ENCODE peak calls at places on chromosomes 11 and 22, in seven cellular contexts. R, I, T, K, P, J and V are unnamed samples.

GRCh38 chr11:21814169-21814568 is 378.7 kb upstream of the ANO5 start:
- DNase-seq in P (no peak), R (no peak), K (no peak), I (no peak), J (peak), T (peak), V (no peak)

GRCh38 chr11:15665368-15665871 is 550.7 kb downstream of the INSC start:
- DNase-seq in J (no peak), I (no peak), K (no peak), P (no peak), R (no peak), T (no peak), V (no peak)

GRCh38 chr11:58024601-58025091 is 965 bp downstream of the OR9Q1 start:
- DNase-seq in K (no peak), T (no peak), P (no peak), J (peak), I (peak), R (no peak), V (no peak)

GRCh38 chr11:121630041-121630440 is 177.3 kb upstream of the SORL1-AS1 start:
- DNase-seq in R (no peak), P (no peak), T (no peak), I (no peak), K (no peak), J (peak), V (peak)

GRCh38 chr11:95577716-95578460 is 211.7 kb downstream of the FAM76B start:
- DNase-seq in I (no peak), K (no peak), T (peak), J (peak), P (no peak), R (no peak), V (no peak)

GRCh38 chr11:64742940-64743590 is 877 bp downstream of the RASGRP2 start:
- DNase-seq in K (peak), J (no peak), R (peak), I (peak), P (peak), T (no peak), V (no peak)

GRCh38 chr11:3109921-3110706 is 52.9 kb upstream of the CARS1 start:
- DNase-seq in J (no peak), I (no peak), P (peak), K (peak), R (peak), T (no peak), V (no peak)

GRCh38 chr11:40129276-40129675 is 1330.2 kb downstream of the LRRC4C start:
- DNase-seq in P (no peak), K (peak), R (no peak), I (no peak), T (no peak), J (peak), V (no peak)

GRCh38 chr11:115920841-115921480 is 416.7 kb upstream of the CADM1 start:
- DNase-seq in P (no peak), T (no peak), K (no peak), R (no peak), J (no peak), I (no peak), V (no peak)

GRCh38 chr11:7589861-7590260 is 76.1 kb downstream of the PPFIBP2 start:
- DNase-seq in P (no peak), J (no peak), I (no peak), R (no peak), T (peak), K (no peak), V (no peak)

GRCh38 chr11:77148963-77149715 is 21.1 kb downstream of the MYO7A start:
- DNase-seq in P (no peak), K (no peak), I (no peak), J (no peak), R (no peak), T (no peak), V (no peak)

GRCh38 chr11:79525257-79525656 is 84.4 kb upstream of the TENM4 start:
- DNase-seq in P (no peak), R (no peak), T (no peak), K (no peak), J (no peak), I (no peak), V (no peak)

GRCh38 chr11:70210051-70210501 is 7.0 kb downstream of the FADD start:
- DNase-seq in R (no peak), T (no peak), P (no peak), I (no peak), J (peak), K (no peak), V (no peak)

GRCh38 chr22:22710719-22711531 is 66.5 kb downstream of the GGTLC2 start:
- DNase-seq in R (peak), J (no peak), I (peak), T (no peak), K (peak), P (peak), V (no peak)

GRCh38 chr11:506238-506949 is 648 bp downstream of the RNH1 start:
- DNase-seq in K (peak), P (peak), J (peak), T (peak), R (peak), I (peak), V (peak)

DNA sequence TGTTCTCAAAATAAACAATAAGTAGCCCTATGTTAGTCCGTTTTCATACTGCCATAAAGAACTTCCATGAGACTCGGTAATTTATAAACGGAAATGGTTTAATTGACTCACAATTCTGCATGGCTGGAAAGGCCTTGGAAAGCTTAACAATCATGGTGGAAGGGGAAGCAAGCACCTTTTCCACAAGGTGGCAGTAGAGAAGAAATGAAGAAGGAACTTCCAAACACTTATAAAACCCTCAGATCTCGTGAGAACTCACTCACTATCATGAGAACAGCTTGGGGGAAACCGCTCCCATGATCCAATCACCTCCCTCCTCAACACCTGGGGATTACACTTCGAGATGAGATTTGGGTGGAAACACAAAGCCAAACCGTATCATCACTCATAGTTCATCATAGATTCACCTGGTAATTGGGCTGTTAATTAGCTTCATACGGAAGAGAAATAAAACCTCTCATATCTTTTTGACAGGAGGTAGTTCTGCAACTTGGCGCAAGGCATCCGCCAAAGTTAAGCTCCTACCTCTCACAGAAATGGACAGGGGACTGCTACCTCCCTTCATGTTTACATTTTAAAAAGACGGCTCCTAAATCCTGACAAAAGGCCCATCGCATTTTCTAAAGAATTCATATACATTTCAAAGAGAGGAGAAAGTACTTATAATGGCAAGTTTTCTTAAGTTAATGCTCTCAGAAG is 49.0 kb downstream of the MUC15 start:
- DNase-seq in T (peak), P (no peak), J (peak), R (no peak), K (no peak), I (no peak), V (no peak)
- TF ChIP-seq CTCF in T (peak), P (peak), J (peak), R (no peak), K (peak), I (no peak), V (peak)

DNA sequence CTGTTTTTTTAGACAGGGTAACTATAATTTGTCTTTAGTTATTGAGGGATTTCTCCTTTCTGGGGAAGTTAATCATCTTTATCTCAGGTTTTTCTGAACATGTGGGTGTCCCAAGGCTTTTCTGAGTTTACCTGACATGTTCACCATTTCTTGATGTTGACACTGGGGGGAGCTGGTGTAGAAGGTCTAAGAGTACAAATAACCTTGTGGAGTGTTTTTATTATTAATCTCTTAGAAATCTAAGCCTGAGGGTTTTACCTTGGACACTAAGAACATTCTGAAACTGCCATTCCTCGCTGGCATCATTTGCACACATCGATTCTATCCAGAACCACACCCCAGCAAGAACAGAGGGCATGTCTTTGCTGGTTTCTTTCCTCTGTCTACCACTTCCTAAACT is 15.6 kb upstream of the C11orf91 start:
- DNase-seq in K (no peak), I (no peak), J (peak), P (no peak), R (no peak), T (no peak), V (no peak)
- TF ChIP-seq CTCF in K (peak), I (peak), J (peak), P (peak), R (no peak), T (peak), V (peak)

GRCh38 chr11:75655619-75656018 is 13.2 kb downstream of the MAP6 start:
- DNase-seq in J (peak), R (no peak), I (no peak), P (no peak), K (no peak), T (peak), V (no peak)
- TF ChIP-seq CTCF in J (no peak), R (no peak), I (no peak), P (no peak), K (no peak), T (no peak), V (no peak)

DNA sequence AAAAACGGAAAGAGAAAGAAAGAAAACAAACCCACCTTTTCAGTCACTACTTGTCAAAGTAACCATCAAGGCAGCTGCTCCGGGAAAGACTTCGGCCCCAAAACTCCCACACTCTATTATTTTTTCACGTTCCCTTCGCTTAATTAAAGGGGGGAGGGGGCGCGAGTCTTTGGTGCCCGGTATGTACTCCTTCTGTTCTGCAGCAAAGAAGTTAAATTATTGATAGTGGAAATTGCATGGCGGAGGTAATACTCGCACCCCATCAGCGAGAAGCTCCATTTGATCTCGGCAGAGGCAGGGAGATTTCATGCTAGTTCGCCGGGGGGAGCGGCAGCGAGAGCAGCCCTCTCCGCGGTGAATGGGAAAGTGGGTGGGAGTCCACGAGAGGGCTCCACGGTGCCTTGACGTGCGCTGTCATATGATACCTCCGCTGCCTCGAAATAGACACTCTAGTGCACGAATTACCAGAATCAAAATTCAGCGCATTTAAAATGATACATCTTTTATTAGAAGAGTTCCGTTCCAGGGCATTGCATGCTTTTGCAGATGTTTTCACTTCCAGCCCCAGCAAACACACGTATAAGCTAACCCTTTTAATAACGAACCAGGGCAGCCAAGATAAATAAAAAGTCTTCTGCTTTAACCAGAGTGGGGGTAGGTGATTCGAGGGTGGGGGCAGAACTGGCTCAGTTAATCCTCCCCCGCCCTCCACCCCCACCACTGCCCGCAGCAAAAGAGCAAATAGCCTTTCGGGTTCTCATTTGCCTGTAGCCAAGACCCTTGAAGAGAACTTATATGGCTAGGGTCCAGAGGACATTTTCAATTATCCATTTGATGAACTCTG is 1.2 kb upstream of the BDNF start:
- DNase-seq in P (peak), R (no peak), T (no peak), K (no peak), I (peak), J (peak), V (no peak)
- TF ChIP-seq CTCF in P (no peak), R (no peak), T (peak), K (peak), I (peak), J (peak), V (peak)

DNA sequence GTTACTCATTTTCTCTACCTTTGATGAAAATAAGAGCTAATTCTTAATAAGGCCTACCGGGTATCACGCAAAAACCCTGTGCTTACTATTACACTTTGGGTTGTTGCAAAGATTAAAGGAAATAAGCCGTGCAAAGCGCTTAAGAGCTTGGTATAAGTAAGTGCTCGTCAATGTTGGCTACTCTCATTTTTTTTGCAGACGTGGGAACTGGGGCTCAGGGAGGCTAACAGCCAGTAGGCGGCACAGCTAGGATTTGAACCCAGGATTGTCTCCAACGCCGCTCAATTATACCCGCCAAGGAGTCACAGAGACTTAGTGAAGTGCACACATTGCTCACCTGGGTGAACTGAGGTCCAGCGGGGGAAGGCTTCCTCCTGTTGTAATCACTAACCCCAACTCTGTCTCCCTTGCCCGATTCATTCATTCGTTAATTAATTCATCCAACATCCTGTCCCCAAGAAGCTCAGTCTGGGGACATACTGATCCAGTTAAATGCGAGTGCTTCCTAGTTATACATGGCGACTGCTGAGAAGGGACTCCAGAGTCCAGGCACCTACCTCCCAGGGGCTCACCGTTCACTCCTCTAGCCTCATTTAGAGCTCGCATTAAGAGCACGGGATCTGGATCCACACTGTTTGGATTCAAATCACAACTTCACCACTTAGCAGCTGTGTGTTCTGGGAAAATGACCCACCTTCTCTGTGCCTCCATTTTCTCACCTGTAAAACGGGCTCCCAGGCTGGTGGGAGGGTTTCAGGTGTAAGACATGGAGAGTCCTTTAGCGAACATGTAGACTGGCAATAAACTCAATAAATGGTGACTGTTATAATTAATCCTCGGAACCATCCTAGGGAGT is 869 bp upstream of the MTFP1 start:
- DNase-seq in J (no peak), P (no peak), R (no peak), I (no peak), K (no peak), T (no peak), V (no peak)
- TF ChIP-seq CTCF in J (no peak), P (no peak), R (no peak), I (no peak), K (no peak), T (peak), V (no peak)

GRCh38 chr22:40180403-40180802 is 2.7 kb downstream of the TNRC6B start:
- DNase-seq in P (no peak), K (no peak), J (no peak), T (no peak), R (no peak), I (no peak), V (no peak)

GRCh38 chr22:40177738-40178416 is at the start of gene TNRC6B:
- DNase-seq in I (peak), K (peak), J (peak), R (peak), P (peak), T (peak), V (peak)

GRCh38 chr22:40176921-40177737 is 596 bp upstream of the TNRC6B start:
- DNase-seq in P (no peak), K (no peak), R (peak), T (peak), J (peak), I (no peak), V (no peak)

GRCh38 chr22:40179535-40179934 is 1.8 kb downstream of the TNRC6B start:
- DNase-seq in J (no peak), R (no peak), P (no peak), K (no peak), I (no peak), T (no peak), V (no peak)

GRCh38 chr22:40178417-40179409 is 988 bp downstream of the TNRC6B start:
- DNase-seq in P (peak), J (peak), T (no peak), R (peak), K (no peak), I (no peak), V (no peak)
- TF ChIP-seq CTCF in P (no peak), J (no peak), T (no peak), R (no peak), K (no peak), I (no peak), V (no peak)

DNA sequence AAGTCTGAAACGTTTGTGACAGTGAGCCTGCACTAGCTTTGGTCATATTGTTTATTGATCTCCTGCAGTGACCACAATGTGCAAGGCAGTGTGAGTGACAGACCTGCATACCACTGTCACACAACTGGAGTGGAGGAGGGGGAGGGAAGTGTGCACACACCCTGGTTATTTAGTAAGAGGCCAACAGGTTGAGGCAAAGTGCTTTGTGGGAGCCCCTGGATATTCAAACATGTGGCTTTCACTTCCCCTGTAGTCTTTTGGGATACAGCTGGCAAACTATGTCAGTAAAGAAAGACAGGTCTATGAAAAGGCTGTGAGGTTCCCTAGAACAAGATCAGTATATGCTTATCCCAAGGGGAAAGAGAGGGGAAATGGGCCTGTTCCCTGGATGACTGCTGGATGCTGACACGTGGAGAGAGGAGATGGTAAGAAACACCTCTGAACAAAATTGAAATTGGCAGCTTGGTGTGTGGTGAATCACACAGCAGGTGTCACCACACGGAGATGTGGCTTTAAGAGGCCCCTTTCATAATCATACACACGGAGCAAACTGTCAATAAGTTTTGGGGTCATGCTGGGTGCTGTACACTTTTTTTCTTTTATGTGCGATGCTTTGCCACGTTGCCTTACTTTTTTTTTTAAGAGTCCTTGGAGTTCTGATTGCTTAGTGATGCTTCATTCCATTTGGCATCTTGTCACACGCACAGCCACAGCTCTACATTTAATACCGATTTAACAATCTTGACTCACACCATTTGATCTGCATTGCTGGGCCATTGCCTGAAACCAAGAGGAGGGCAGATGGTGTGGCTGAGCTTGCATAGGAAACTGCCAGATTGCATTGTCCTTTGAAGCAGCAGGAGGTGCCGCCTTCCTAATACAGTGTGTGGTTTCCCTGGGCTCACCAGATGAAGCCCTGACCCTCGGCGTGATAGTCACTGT is 11.3 kb downstream of the OSBP2 start:
- DNase-seq in I (no peak), K (peak), P (peak), J (peak), R (no peak), T (no peak), V (peak)
- TF ChIP-seq CTCF in I (no peak), K (no peak), P (no peak), J (no peak), R (no peak), T (no peak), V (no peak)

GRCh38 chr22:35053060-35053835 is 12.7 kb upstream of the ISX start:
- DNase-seq in K (no peak), R (no peak), I (no peak), T (no peak), J (no peak), P (no peak), V (no peak)
- TF ChIP-seq CTCF in K (no peak), R (no peak), I (no peak), T (no peak), J (no peak), P (no peak), V (no peak)